ENCODE peak calls at places on chromosomes 7 and 10, in seven cellular contexts. E is sigmoid colon, W is spleen, D is HCT116, I is esophagus muscularis mucosa, Z is H1, Y is suprapubic skin. S is an unnamed sample.
A peak's percentile ranks its signal among the peaks of the same experiment; 100 is the strongest.

GRCh38 chr7:101998029-101998903 is 180.8 kb downstream of the CUX1 start:
- DNase-seq in E (no peak), W (no peak), D (no peak), I (no peak), Z (no peak), Y (no peak), S (no peak)

GRCh38 chr7:50852901-50853300 is 70.2 kb upstream of the GRB10 start:
- DNase-seq in E (no peak), W (no peak), D (no peak), I (no peak), Z (no peak), Y (no peak), S (no peak)

GRCh38 chr10:78843495-78843894 is 225.3 kb upstream of the ZMIZ1 start:
- DNase-seq in E (no peak), W (no peak), D (no peak), I (no peak), Z (no peak), Y (no peak), S (no peak)

GRCh38 chr7:28708033-28708451 is 250.1 kb downstream of the TRIL start:
- DNase-seq in E (peak; percentile 73), W (no peak), D (no peak), I (no peak), Z (no peak), Y (no peak), S (no peak)

GRCh38 chr10:618229-618989 is 71.1 kb downstream of the DIP2C start:
- DNase-seq in E (no peak), W (peak; percentile 1), D (no peak), I (no peak), Z (no peak), Y (no peak), S (no peak)

GRCh38 chr10:63213489-63213888 is 80.4 kb downstream of the NRBF2 start:
- DNase-seq in E (no peak), W (no peak), D (no peak), I (no peak), Z (no peak), Y (no peak), S (no peak)

GRCh38 chr10:5534880-5535856 is 10.4 kb downstream of the CALML3 start:
- DNase-seq in E (peak; percentile 56), W (peak; percentile 13), D (no peak), I (no peak), Z (no peak), Y (peak; percentile 52), S (no peak)

GRCh38 chr10:27719052-27719451 is 26.6 kb downstream of the MKX start:
- DNase-seq in E (no peak), W (no peak), D (no peak), I (no peak), Z (no peak), Y (no peak), S (no peak)

GRCh38 chr7:46003896-46004875 is 83.1 kb upstream of the IGFBP3 start:
- DNase-seq in E (no peak), W (no peak), D (peak; percentile 56), I (no peak), Z (no peak), Y (no peak), S (no peak)

GRCh38 chr10:110226926-110227641 is 19.7 kb downstream of the MXI1 start:
- DNase-seq in E (peak; percentile 85), W (peak; percentile 95), D (peak; percentile 49), I (no peak), Z (no peak), Y (peak; percentile 89), S (no peak)

GRCh38 chr10:83212632-83213349 is 926.5 kb upstream of the GHITM start:
- DNase-seq in E (no peak), W (no peak), D (no peak), I (no peak), Z (no peak), Y (no peak), S (no peak)

GRCh38 chr7:90119178-90119971 is 34.9 kb upstream of the STEAP1 start:
- DNase-seq in E (peak; percentile 68), W (peak; percentile 69), D (no peak), I (no peak), Z (no peak), Y (no peak), S (no peak)

GRCh38 chr7:26944959-26945358 is 80.6 kb upstream of the SKAP2 start:
- DNase-seq in E (no peak), W (no peak), D (no peak), I (no peak), Z (no peak), Y (no peak), S (no peak)

GRCh38 chr7:141231018-141231792 is 157.3 kb downstream of the TMEM178B start:
- DNase-seq in E (no peak), W (no peak), D (peak; percentile 21), I (no peak), Z (peak; percentile 34), Y (peak; percentile 37), S (no peak)

GRCh38 chr7:82507976-82508677 is 64.5 kb upstream of the CACNA2D1 start:
- DNase-seq in E (no peak), W (no peak), D (no peak), I (no peak), Z (no peak), Y (no peak), S (no peak)

GRCh38 chr10:97444212-97444611 is 1.6 kb downstream of the EXOSC1 start:
- DNase-seq in E (no peak), W (no peak), D (no peak), I (no peak), Z (no peak), Y (no peak), S (no peak)

GRCh38 chr10:97445357-97445721 is 467 bp downstream of the EXOSC1 start:
- DNase-seq in E (no peak), W (no peak), D (no peak), I (no peak), Z (no peak), Y (no peak), S (no peak)

GRCh38 chr10:97450828-97451227 is 4.9 kb downstream of the ZDHHC16 start:
- DNase-seq in E (no peak), W (no peak), D (no peak), I (no peak), Z (no peak), Y (no peak), S (no peak)

GRCh38 chr10:97442277-97442676 is 3.5 kb downstream of the EXOSC1 start:
- DNase-seq in E (no peak), W (no peak), D (no peak), I (no peak), Z (no peak), Y (no peak), S (no peak)

GRCh38 chr10:97445722-97446639 is at the start of the genes EXOSC1 and ZDHHC16:
- DNase-seq in E (peak; percentile 94), W (peak; percentile 97), D (peak; percentile 89), I (peak; percentile 98), Z (peak; percentile 86), Y (peak; percentile 94), S (no peak)
- TF ChIP-seq CTCF in E (no peak), W (no peak), D (no peak), I (peak; percentile 45), Z (no peak), Y (no peak), S (no peak)

GRCh38 chr7:2663121-2663886 is 24.7 kb upstream of the AMZ1 start:
- DNase-seq in E (peak; percentile 73), W (peak; percentile 83), D (no peak), I (no peak), Z (no peak), Y (no peak), S (no peak)
- TF ChIP-seq POLR2A in E (no peak), W (no peak), D (no peak), I (no peak), Z (no peak), Y (no peak), S (no peak)

GRCh38 chr10:91050371-91051034 is 129.6 kb upstream of the ANKRD1 start:
- DNase-seq in E (no peak), W (no peak), D (no peak), I (no peak), Z (no peak), Y (no peak), S (no peak)

GRCh38 chr10:91049961-91050360 is 129.1 kb upstream of the ANKRD1 start:
- DNase-seq in E (no peak), W (no peak), D (no peak), I (no peak), Z (no peak), Y (no peak), S (no peak)

GRCh38 chr10:91048380-91048779 is 127.5 kb upstream of the ANKRD1 start:
- DNase-seq in E (no peak), W (no peak), D (no peak), I (no peak), Z (no peak), Y (no peak), S (no peak)

GRCh38 chr10:91054325-91054724 is 133.4 kb upstream of the ANKRD1 start:
- DNase-seq in E (no peak), W (no peak), D (no peak), I (no peak), Z (no peak), Y (no peak), S (no peak)

DNA sequence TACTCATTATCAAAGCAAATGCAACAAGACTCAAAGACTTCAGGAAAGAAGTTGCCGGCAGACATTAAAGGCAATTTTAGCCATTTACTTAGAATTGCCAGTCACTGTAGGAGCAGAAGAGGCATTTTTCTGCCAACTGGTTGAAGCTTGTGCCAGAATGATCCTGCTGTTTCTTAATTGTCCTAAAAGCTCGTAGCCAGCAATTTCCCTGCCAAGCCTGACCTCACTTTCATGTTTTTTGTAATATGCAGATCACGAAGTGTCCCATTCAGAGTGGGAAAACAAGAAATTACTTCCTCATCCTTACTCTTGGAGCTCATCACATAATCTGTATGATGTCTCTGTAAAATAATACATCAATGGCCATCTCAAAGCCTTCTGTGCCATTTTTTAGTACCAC is 130.9 kb upstream of the ANKRD1 start:
- DNase-seq in E (peak; percentile 72), W (no peak), D (no peak), I (no peak), Z (no peak), Y (no peak), S (no peak)
- TF ChIP-seq POLR2AphosphoS5 in E (no peak), W (no peak), D (no peak), I (peak; percentile 15), Z (no peak), Y (no peak), S (no peak)

DNA sequence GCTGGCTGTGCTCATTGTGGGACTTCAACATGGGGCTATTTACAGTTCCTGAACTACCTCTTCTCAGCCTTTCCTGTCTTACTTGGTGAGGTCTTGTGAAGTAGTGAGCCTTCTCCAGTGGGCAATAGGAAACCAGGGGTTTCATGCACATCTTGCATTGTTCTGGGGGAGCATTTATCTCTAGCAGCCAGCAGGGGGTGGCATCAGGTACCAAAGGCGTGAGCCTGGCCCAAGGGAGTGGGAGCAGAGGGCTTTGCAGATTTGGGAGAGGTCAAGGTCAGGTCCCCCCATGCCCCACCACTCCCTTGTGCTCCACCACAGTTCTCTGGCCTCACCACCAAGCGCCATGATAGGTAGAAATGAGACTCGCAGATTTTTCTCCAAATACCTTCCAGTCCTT is 85.4 kb upstream of the NPTX2 start:
- DNase-seq in E (no peak), W (no peak), D (no peak), I (no peak), Z (no peak), Y (no peak), S (no peak)
- TF ChIP-seq CTCF in E (no peak), W (no peak), D (peak; percentile 18), I (no peak), Z (peak; percentile 23), Y (no peak), S (no peak)

GRCh38 chr10:75508814-75509306 is 77.4 kb downstream of the LRMDA start:
- DNase-seq in E (no peak), W (no peak), D (no peak), I (no peak), Z (no peak), Y (no peak), S (no peak)
- TF ChIP-seq POLR2A in E (no peak), W (no peak), D (no peak), I (no peak), Z (no peak), Y (no peak), S (no peak)

S was measured in vagina.